ENCODE peak calls at places on chromosomes 6 and 20, in seven cellular contexts. O, F, V, B, N, H and X are unnamed samples.

GRCh38 chr6:139243531-139243930 is 48.3 kb downstream of the TXLNB start:
- DNase-seq in O (no peak), F (no peak), V (peak; percentile 60), B (no peak), N (no peak), H (no peak), X (no peak)

GRCh38 chr20:57243480-57244220 is 22.8 kb downstream of the BMP7 start:
- DNase-seq in O (no peak), F (no peak), V (no peak), B (no peak), N (no peak), H (no peak), X (no peak)

GRCh38 chr20:62663484-62664315 is 21.4 kb downstream of the SLCO4A1 start:
- DNase-seq in O (no peak), F (no peak), V (no peak), B (no peak), N (no peak), H (no peak), X (no peak)

GRCh38 chr20:49737260-49737659 is 23.6 kb upstream of the B4GALT5 start:
- DNase-seq in O (no peak), F (no peak), V (no peak), B (no peak), N (no peak), H (no peak), X (no peak)

GRCh38 chr6:153564803-153565202 is 433.7 kb upstream of the RGS17 start:
- DNase-seq in O (no peak), F (no peak), V (no peak), B (no peak), N (no peak), H (no peak), X (no peak)

GRCh38 chr6:138972226-138972665 is 15.8 kb downstream of the REPS1 start:
- DNase-seq in O (no peak), F (no peak), V (peak; percentile 53), B (no peak), N (no peak), H (no peak), X (no peak)

GRCh38 chr20:49303211-49303610 is 25.4 kb upstream of the ZNFX1 start:
- DNase-seq in O (no peak), F (no peak), V (no peak), B (no peak), N (no peak), H (no peak), X (no peak)

GRCh38 chr6:150325093-150325772 is 43.6 kb upstream of the IYD start:
- DNase-seq in O (no peak), F (no peak), V (no peak), B (no peak), N (no peak), H (no peak), X (no peak)

GRCh38 chr6:28211840-28212509 is 13.1 kb upstream of the ZSCAN9 start:
- DNase-seq in O (no peak), F (no peak), V (no peak), B (no peak), N (no peak), H (no peak), X (no peak)

GRCh38 chr6:67606905-67607828 is 1027.9 kb upstream of the ADGRB3 start:
- DNase-seq in O (no peak), F (no peak), V (peak; percentile 1), B (no peak), N (no peak), H (no peak), X (no peak)

GRCh38 chr20:32583581-32584045 is 1.5 kb downstream of the NOL4L start:
- DNase-seq in O (no peak), F (no peak), V (no peak), B (peak; percentile 81), N (no peak), H (no peak), X (no peak)

GRCh38 chr6:163460307-163460782 is 45.8 kb downstream of the QKI start:
- DNase-seq in O (no peak), F (no peak), V (peak; percentile 42), B (no peak), N (no peak), H (no peak), X (no peak)

GRCh38 chr6:133890941-133891813 is 2.3 kb downstream of the TCF21 start:
- DNase-seq in O (peak; percentile 44), F (no peak), V (peak; percentile 39), B (peak; percentile 39), N (no peak), H (peak; percentile 57), X (peak; percentile 73)

GRCh38 chr6:140182819-140183218 is 808.4 kb upstream of the CITED2 start:
- DNase-seq in O (no peak), F (no peak), V (no peak), B (no peak), N (no peak), H (no peak), X (no peak)

GRCh38 chr6:27863962-27864905 is 48.0 kb downstream of the OR2B2 start:
- DNase-seq in O (no peak), F (no peak), V (peak; percentile 15), B (no peak), N (no peak), H (peak; percentile 48), X (no peak)

GRCh38 chr6:125693480-125693879 is 56.0 kb upstream of the HEY2 start:
- DNase-seq in O (no peak), F (no peak), V (no peak), B (no peak), N (no peak), H (no peak), X (no peak)

GRCh38 chr6:125658759-125659431 is 90.5 kb upstream of the HEY2 start:
- DNase-seq in O (peak; percentile 29), F (no peak), V (no peak), B (no peak), N (no peak), H (no peak), X (no peak)

GRCh38 chr6:126110494-126111270 is 124.3 kb downstream of the TRMT11 start:
- DNase-seq in O (no peak), F (no peak), V (no peak), B (no peak), N (no peak), H (no peak), X (no peak)

GRCh38 chr20:56439784-56440291 is 27.8 kb downstream of the CASS4 start:
- DNase-seq in O (peak; percentile 78), F (no peak), V (peak; percentile 100), B (peak; percentile 30), N (peak; percentile 25), H (no peak), X (peak; percentile 90)

GRCh38 chr6:129957941-129958898 is 60.2 kb upstream of the L3MBTL3 start:
- DNase-seq in O (no peak), F (no peak), V (no peak), B (no peak), N (no peak), H (no peak), X (no peak)

GRCh38 chr6:162124710-162125435 is 602.7 kb downstream of the PRKN start:
- DNase-seq in O (no peak), F (no peak), V (no peak), B (no peak), N (no peak), H (peak; percentile 26), X (no peak)

GRCh38 chr6:130364224-130364780 is 1.5 kb upstream of the TMEM200A start:
- DNase-seq in O (no peak), F (no peak), V (no peak), B (no peak), N (no peak), H (no peak), X (no peak)

GRCh38 chr6:125839879-125840278 is 49.1 kb downstream of the NCOA7 start:
- DNase-seq in O (no peak), F (no peak), V (no peak), B (no peak), N (no peak), H (no peak), X (no peak)

GRCh38 chr20:24998121-24998520 is 5.6 kb upstream of the APMAP start:
- DNase-seq in O (no peak), F (no peak), V (no peak), B (no peak), N (peak; percentile 7), H (no peak), X (peak; percentile 25)

GRCh38 chr6:41560440-41561192 is 14.4 kb downstream of the FOXP4 start:
- DNase-seq in O (peak; percentile 73), F (no peak), V (no peak), B (no peak), N (peak; percentile 81), H (peak; percentile 54), X (peak; percentile 84)

GRCh38 chr20:59210186-59210585 is 46.6 kb downstream of the ZNF831 start:
- DNase-seq in O (no peak), F (no peak), V (no peak), B (no peak), N (no peak), H (no peak), X (no peak)

GRCh38 chr20:59204201-59204894 is 40.7 kb downstream of the ZNF831 start:
- DNase-seq in O (no peak), F (no peak), V (no peak), B (no peak), N (no peak), H (no peak), X (no peak)

GRCh38 chr20:59207235-59207634 is 43.6 kb downstream of the ZNF831 start:
- DNase-seq in O (no peak), F (no peak), V (no peak), B (no peak), N (no peak), H (no peak), X (no peak)

GRCh38 chr20:59207742-59208357 is 44.2 kb downstream of the ZNF831 start:
- DNase-seq in O (peak; percentile 44), F (no peak), V (no peak), B (peak; percentile 69), N (peak; percentile 54), H (peak; percentile 76), X (no peak)

GRCh38 chr20:59205044-59205443 is 41.4 kb downstream of the ZNF831 start:
- DNase-seq in O (no peak), F (no peak), V (no peak), B (no peak), N (no peak), H (no peak), X (no peak)
- H3K9me3 ChIP-seq in O (peaks cover 11% of the 10 kb centered on the region), F (no peaks in the 10 kb centered on the region), V (no peaks in the 10 kb centered on the region), B (no peaks in the 10 kb centered on the region), N (no peaks in the 10 kb centered on the region), H (no peaks in the 10 kb centered on the region), X (no peaks in the 10 kb centered on the region)

GRCh38 chr20:51457281-51457932 is 85.1 kb downstream of the NFATC2 start:
- DNase-seq in O (peak; percentile 53), F (peak; percentile 58), V (peak; percentile 67), B (peak; percentile 70), N (peak; percentile 63), H (peak; percentile 28), X (peak; percentile 90)
- H3K4me3 ChIP-seq in O (peak overlapping the region; percentile 16), F (peak overlapping the region; percentile 52), V (no peak overlapping the region), B (no peak overlapping the region), N (no peak overlapping the region), H (no peak overlapping the region), X (no peak overlapping the region)

GRCh38 chr6:147268254-147268653 is 64.0 kb downstream of the STXBP5 start:
- DNase-seq in O (no peak), F (no peak), V (peak; percentile 80), B (no peak), N (no peak), H (no peak), X (no peak)
- H3K36me3 ChIP-seq in O (peaks cover 36% of the 10 kb centered on the region), F (no peaks in the 10 kb centered on the region), V (peaks cover 15% of the 10 kb centered on the region), B (no peaks in the 10 kb centered on the region), N (no peaks in the 10 kb centered on the region), H (no peaks in the 10 kb centered on the region), X (no peaks in the 10 kb centered on the region)

DNA sequence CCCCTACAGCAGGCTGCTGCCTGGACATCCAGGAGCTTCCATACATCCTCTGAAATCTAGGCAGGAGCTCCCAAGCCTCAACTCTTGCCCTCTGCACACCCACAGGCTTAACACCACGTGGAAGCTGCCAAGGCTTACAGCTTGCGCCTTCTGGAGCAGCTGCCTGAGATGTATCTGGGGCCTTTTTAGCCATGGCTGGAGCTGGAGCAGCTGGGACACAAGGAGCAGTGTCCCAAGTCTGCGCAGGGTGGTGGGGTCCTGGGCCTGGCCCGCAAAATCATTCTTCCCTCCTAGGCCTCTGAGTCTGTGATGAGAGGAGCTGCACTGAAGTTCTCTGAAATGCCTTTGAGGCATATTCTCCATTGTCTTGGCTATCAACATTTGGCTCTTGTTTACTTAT is 255.0 kb downstream of the DLL1 start:
- DNase-seq in O (no peak), F (no peak), V (no peak), B (no peak), N (no peak), H (no peak), X (peak; percentile 52)
- H3K9me3 ChIP-seq in O (peaks cover 8% of the 10 kb centered on the region), F (peaks cover 9% of the 10 kb centered on the region), V (peaks cover 39% of the 10 kb centered on the region), B (no peaks in the 10 kb centered on the region), N (no peaks in the 10 kb centered on the region), H (no peaks in the 10 kb centered on the region), X (no peaks in the 10 kb centered on the region)